ENCODE peak calls at places on chromosomes 6 and 20, in six cellular contexts. One of them, this sample, is unnamed.
A peak's percentile ranks its signal among the peaks of the same experiment; 100 is the strongest.

GRCh38 chr6:124947821-124948451 is 14.3 kb upstream of the RNF217 start:
- DNase-seq in SJSA1: no peak
- DNase-seq in fibroblast of mammary gland: peak; percentile 65
- DNase-seq in heart right ventricle: no peak
- DNase-seq in HCT116: no peak
- DNase-seq in lower lobe of right lung: no peak
- DNase-seq in this sample: no peak

GRCh38 chr6:127058027-127058426 is 60.4 kb upstream of the RSPO3 start:
- DNase-seq in SJSA1: peak; percentile 4
- DNase-seq in lower lobe of right lung: no peak
- DNase-seq in HCT116: no peak
- DNase-seq in heart right ventricle: no peak
- DNase-seq in fibroblast of mammary gland: peak; percentile 64
- DNase-seq in this sample: no peak

GRCh38 chr20:49747707-49748524 is 34.2 kb upstream of the B4GALT5 start:
- DNase-seq in fibroblast of mammary gland: peak; percentile 51
- DNase-seq in SJSA1: no peak
- DNase-seq in lower lobe of right lung: peak; percentile 68
- DNase-seq in HCT116: no peak
- DNase-seq in heart right ventricle: peak; percentile 93
- DNase-seq in this sample: peak; percentile 67

GRCh38 chr6:47729019-47729418 is 30.6 kb downstream of the ADGRF4 start:
- DNase-seq in HCT116: no peak
- DNase-seq in heart right ventricle: no peak
- DNase-seq in SJSA1: no peak
- DNase-seq in lower lobe of right lung: no peak
- DNase-seq in fibroblast of mammary gland: peak; percentile 31
- DNase-seq in this sample: no peak

GRCh38 chr20:15205719-15206118 is 868.3 kb upstream of the FLRT3 start:
- DNase-seq in lower lobe of right lung: no peak
- DNase-seq in SJSA1: no peak
- DNase-seq in HCT116: no peak
- DNase-seq in heart right ventricle: no peak
- DNase-seq in fibroblast of mammary gland: no peak
- DNase-seq in this sample: no peak

GRCh38 chr6:26521485-26522391 is 16.4 kb upstream of the HMGN4 start:
- DNase-seq in HCT116: no peak
- DNase-seq in lower lobe of right lung: peak; percentile 90
- DNase-seq in fibroblast of mammary gland: peak; percentile 79
- DNase-seq in heart right ventricle: peak; percentile 81
- DNase-seq in SJSA1: peak; percentile 93
- DNase-seq in this sample: peak; percentile 96

GRCh38 chr6:73145690-73146089 is 79.6 kb downstream of the KHDC1L start:
- DNase-seq in fibroblast of mammary gland: no peak
- DNase-seq in lower lobe of right lung: no peak
- DNase-seq in heart right ventricle: no peak
- DNase-seq in SJSA1: no peak
- DNase-seq in HCT116: no peak
- DNase-seq in this sample: no peak

GRCh38 chr6:83216806-83217205 is 23.6 kb downstream of the RWDD2A start:
- DNase-seq in lower lobe of right lung: no peak
- DNase-seq in HCT116: no peak
- DNase-seq in fibroblast of mammary gland: peak; percentile 6
- DNase-seq in SJSA1: no peak
- DNase-seq in heart right ventricle: no peak
- DNase-seq in this sample: no peak

GRCh38 chr6:118896339-118897136 is 2.6 kb downstream of the ASF1A start:
- DNase-seq in SJSA1: peak; percentile 88
- DNase-seq in fibroblast of mammary gland: peak; percentile 63
- DNase-seq in heart right ventricle: no peak
- DNase-seq in lower lobe of right lung: no peak
- DNase-seq in HCT116: peak; percentile 69
- DNase-seq in this sample: no peak

GRCh38 chr20:38084425-38084951 is 50.9 kb downstream of the RPRD1B start:
- DNase-seq in lower lobe of right lung: no peak
- DNase-seq in heart right ventricle: no peak
- DNase-seq in SJSA1: peak; percentile 88
- DNase-seq in HCT116: no peak
- DNase-seq in fibroblast of mammary gland: no peak
- DNase-seq in this sample: no peak

GRCh38 chr6:79076160-79076559 is 1.9 kb downstream of the PHIP start:
- DNase-seq in fibroblast of mammary gland: peak; percentile 23
- DNase-seq in lower lobe of right lung: no peak
- DNase-seq in SJSA1: peak; percentile 33
- DNase-seq in HCT116: no peak
- DNase-seq in heart right ventricle: no peak
- DNase-seq in this sample: no peak

GRCh38 chr20:49938173-49939163 is 2.3 kb downstream of the RNF114 start:
- DNase-seq in SJSA1: no peak
- DNase-seq in HCT116: no peak
- DNase-seq in lower lobe of right lung: no peak
- DNase-seq in fibroblast of mammary gland: peak; percentile 79
- DNase-seq in heart right ventricle: peak; percentile 71
- DNase-seq in this sample: peak; percentile 53

GRCh38 chr20:6162239-6162638 is 39.4 kb upstream of the FERMT1 start:
- DNase-seq in heart right ventricle: peak; percentile 76
- DNase-seq in lower lobe of right lung: no peak
- DNase-seq in fibroblast of mammary gland: peak; percentile 7
- DNase-seq in SJSA1: no peak
- DNase-seq in HCT116: no peak
- DNase-seq in this sample: peak; percentile 34

GRCh38 chr6:26593278-26594127 is 3.2 kb upstream of the ABT1 start:
- DNase-seq in lower lobe of right lung: no peak
- DNase-seq in fibroblast of mammary gland: no peak
- DNase-seq in SJSA1: no peak
- DNase-seq in heart right ventricle: no peak
- DNase-seq in HCT116: no peak
- DNase-seq in this sample: no peak

GRCh38 chr20:21529863-21530262 is 16.0 kb upstream of the NKX2-2 start:
- DNase-seq in SJSA1: no peak
- DNase-seq in fibroblast of mammary gland: no peak
- DNase-seq in lower lobe of right lung: no peak
- DNase-seq in HCT116: peak; percentile 38
- DNase-seq in heart right ventricle: no peak
- DNase-seq in this sample: no peak

GRCh38 chr6:125363360-125364121 is 61.8 kb upstream of the HDDC2 start:
- DNase-seq in heart right ventricle: peak; percentile 86
- DNase-seq in fibroblast of mammary gland: peak; percentile 62
- DNase-seq in SJSA1: peak; percentile 82
- DNase-seq in lower lobe of right lung: peak; percentile 43
- DNase-seq in HCT116: no peak
- DNase-seq in this sample: peak; percentile 73

GRCh38 chr20:49132995-49133451 is 55.1 kb downstream of the STAU1 start:
- DNase-seq in lower lobe of right lung: no peak
- DNase-seq in HCT116: peak; percentile 47
- DNase-seq in SJSA1: peak; percentile 48
- DNase-seq in fibroblast of mammary gland: peak; percentile 79
- DNase-seq in heart right ventricle: peak; percentile 58
- DNase-seq in this sample: no peak

GRCh38 chr20:61694666-61695065 is 371.0 kb downstream of the TAF4 start:
- DNase-seq in fibroblast of mammary gland: no peak
- DNase-seq in SJSA1: no peak
- DNase-seq in HCT116: no peak
- DNase-seq in heart right ventricle: no peak
- DNase-seq in lower lobe of right lung: peak; percentile 10
- DNase-seq in this sample: peak; percentile 45

GRCh38 chr6:158251565-158251964 is 60.7 kb upstream of the TULP4 start:
- DNase-seq in HCT116: no peak
- DNase-seq in SJSA1: no peak
- DNase-seq in fibroblast of mammary gland: no peak
- DNase-seq in heart right ventricle: no peak
- DNase-seq in lower lobe of right lung: no peak
- DNase-seq in this sample: no peak

GRCh38 chr6:159969921-159970320 is 1.0 kb downstream of the IGF2R start:
- DNase-seq in fibroblast of mammary gland: peak; percentile 82
- DNase-seq in heart right ventricle: peak; percentile 74
- DNase-seq in HCT116: peak; percentile 19
- DNase-seq in SJSA1: peak; percentile 58
- DNase-seq in lower lobe of right lung: peak; percentile 56
- DNase-seq in this sample: no peak

GRCh38 chr6:113508249-113508648 is 348.9 kb upstream of the MARCKS start:
- DNase-seq in fibroblast of mammary gland: no peak
- DNase-seq in HCT116: no peak
- DNase-seq in lower lobe of right lung: no peak
- DNase-seq in SJSA1: no peak
- DNase-seq in heart right ventricle: no peak
- DNase-seq in this sample: no peak

GRCh38 chr6:10511477-10511876 is 9.7 kb upstream of the GCNT2 start:
- DNase-seq in SJSA1: peak; percentile 63
- DNase-seq in lower lobe of right lung: no peak
- DNase-seq in fibroblast of mammary gland: no peak
- DNase-seq in heart right ventricle: peak; percentile 55
- DNase-seq in HCT116: no peak
- DNase-seq in this sample: no peak

GRCh38 chr20:543369-544152 is at the start of gene CSNK2A1:
- DNase-seq in fibroblast of mammary gland: peak; percentile 92
- DNase-seq in HCT116: peak; percentile 89
- DNase-seq in heart right ventricle: peak; percentile 95
- DNase-seq in lower lobe of right lung: peak; percentile 95
- DNase-seq in SJSA1: peak; percentile 99
- DNase-seq in this sample: peak; percentile 95

GRCh38 chr6:168440520-168441433 is at the start of gene SMOC2:
- DNase-seq in lower lobe of right lung: no peak
- DNase-seq in SJSA1: no peak
- DNase-seq in heart right ventricle: peak; percentile 54
- DNase-seq in HCT116: no peak
- DNase-seq in fibroblast of mammary gland: no peak
- DNase-seq in this sample: no peak

GRCh38 chr6:119119989-119120388 is 41.5 kb upstream of the FAM184A start:
- DNase-seq in HCT116: no peak
- DNase-seq in heart right ventricle: no peak
- DNase-seq in lower lobe of right lung: no peak
- DNase-seq in fibroblast of mammary gland: peak; percentile 88
- DNase-seq in SJSA1: no peak
- DNase-seq in this sample: no peak

GRCh38 chr6:134724653-134725340 is 225.1 kb downstream of the ALDH8A1 start:
- DNase-seq in lower lobe of right lung: no peak
- DNase-seq in fibroblast of mammary gland: peak; percentile 63
- DNase-seq in HCT116: no peak
- DNase-seq in SJSA1: peak; percentile 54
- DNase-seq in heart right ventricle: peak; percentile 37
- DNase-seq in this sample: no peak

GRCh38 chr20:63652192-63652980 is 838 bp downstream of the STMN3 start:
- DNase-seq in heart right ventricle: no peak
- DNase-seq in HCT116: no peak
- DNase-seq in SJSA1: no peak
- DNase-seq in fibroblast of mammary gland: no peak
- DNase-seq in lower lobe of right lung: peak; percentile 48
- DNase-seq in this sample: no peak
- H3K4me3 ChIP-seq in heart right ventricle: peak overlapping the region; percentile 64
- H3K4me3 ChIP-seq in HCT116: peak overlapping the region; percentile 65
- H3K4me3 ChIP-seq in SJSA1: peak overlapping the region; percentile 29
- H3K4me3 ChIP-seq in fibroblast of mammary gland: peak overlapping the region; percentile 45
- H3K4me3 ChIP-seq in lower lobe of right lung: peak overlapping the region; percentile 66
- H3K4me3 ChIP-seq in this sample: peak overlapping the region; percentile 55

GRCh38 chr20:41152108-41152757 is 14.9 kb downstream of the PLCG1 start:
- DNase-seq in SJSA1: no peak
- DNase-seq in lower lobe of right lung: no peak
- DNase-seq in HCT116: no peak
- DNase-seq in heart right ventricle: no peak
- DNase-seq in fibroblast of mammary gland: peak; percentile 19
- DNase-seq in this sample: no peak
- H3K4me3 ChIP-seq in SJSA1: no peak overlapping the region
- H3K4me3 ChIP-seq in lower lobe of right lung: no peak overlapping the region
- H3K4me3 ChIP-seq in HCT116: no peak overlapping the region
- H3K4me3 ChIP-seq in heart right ventricle: no peak overlapping the region
- H3K4me3 ChIP-seq in fibroblast of mammary gland: no peak overlapping the region
- H3K4me3 ChIP-seq in this sample: no peak overlapping the region

GRCh38 chr20:45292343-45292742 is 14.3 kb upstream of the RBPJL start:
- DNase-seq in heart right ventricle: no peak
- DNase-seq in fibroblast of mammary gland: no peak
- DNase-seq in lower lobe of right lung: no peak
- DNase-seq in HCT116: no peak
- DNase-seq in SJSA1: no peak
- DNase-seq in this sample: no peak
- H3K4me3 ChIP-seq in heart right ventricle: no peak overlapping the region
- H3K4me3 ChIP-seq in fibroblast of mammary gland: no peak overlapping the region
- H3K4me3 ChIP-seq in lower lobe of right lung: no peak overlapping the region
- H3K4me3 ChIP-seq in HCT116: no peak overlapping the region
- H3K4me3 ChIP-seq in SJSA1: no peak overlapping the region
- H3K4me3 ChIP-seq in this sample: no peak overlapping the region

GRCh38 chr6:7591770-7592169 is 1.8 kb downstream of the SNRNP48 start:
- DNase-seq in SJSA1: no peak
- DNase-seq in fibroblast of mammary gland: no peak
- DNase-seq in heart right ventricle: no peak
- DNase-seq in HCT116: no peak
- DNase-seq in lower lobe of right lung: no peak
- DNase-seq in this sample: no peak

GRCh38 chr6:7589221-7589620 is 777 bp upstream of the SNRNP48 start:
- DNase-seq in SJSA1: no peak
- DNase-seq in HCT116: no peak
- DNase-seq in heart right ventricle: no peak
- DNase-seq in lower lobe of right lung: no peak
- DNase-seq in fibroblast of mammary gland: peak; percentile 12
- DNase-seq in this sample: no peak

GRCh38 chr6:7590918-7591302 is 912 bp downstream of the SNRNP48 start:
- DNase-seq in HCT116: no peak
- DNase-seq in lower lobe of right lung: no peak
- DNase-seq in fibroblast of mammary gland: peak; percentile 30
- DNase-seq in SJSA1: peak; percentile 37
- DNase-seq in heart right ventricle: peak; percentile 40
- DNase-seq in this sample: no peak

GRCh38 chr6:7587631-7588100 is 2.3 kb upstream of the SNRNP48 start:
- DNase-seq in SJSA1: no peak
- DNase-seq in heart right ventricle: no peak
- DNase-seq in lower lobe of right lung: no peak
- DNase-seq in fibroblast of mammary gland: peak; percentile 37
- DNase-seq in HCT116: no peak
- DNase-seq in this sample: no peak

DNA sequence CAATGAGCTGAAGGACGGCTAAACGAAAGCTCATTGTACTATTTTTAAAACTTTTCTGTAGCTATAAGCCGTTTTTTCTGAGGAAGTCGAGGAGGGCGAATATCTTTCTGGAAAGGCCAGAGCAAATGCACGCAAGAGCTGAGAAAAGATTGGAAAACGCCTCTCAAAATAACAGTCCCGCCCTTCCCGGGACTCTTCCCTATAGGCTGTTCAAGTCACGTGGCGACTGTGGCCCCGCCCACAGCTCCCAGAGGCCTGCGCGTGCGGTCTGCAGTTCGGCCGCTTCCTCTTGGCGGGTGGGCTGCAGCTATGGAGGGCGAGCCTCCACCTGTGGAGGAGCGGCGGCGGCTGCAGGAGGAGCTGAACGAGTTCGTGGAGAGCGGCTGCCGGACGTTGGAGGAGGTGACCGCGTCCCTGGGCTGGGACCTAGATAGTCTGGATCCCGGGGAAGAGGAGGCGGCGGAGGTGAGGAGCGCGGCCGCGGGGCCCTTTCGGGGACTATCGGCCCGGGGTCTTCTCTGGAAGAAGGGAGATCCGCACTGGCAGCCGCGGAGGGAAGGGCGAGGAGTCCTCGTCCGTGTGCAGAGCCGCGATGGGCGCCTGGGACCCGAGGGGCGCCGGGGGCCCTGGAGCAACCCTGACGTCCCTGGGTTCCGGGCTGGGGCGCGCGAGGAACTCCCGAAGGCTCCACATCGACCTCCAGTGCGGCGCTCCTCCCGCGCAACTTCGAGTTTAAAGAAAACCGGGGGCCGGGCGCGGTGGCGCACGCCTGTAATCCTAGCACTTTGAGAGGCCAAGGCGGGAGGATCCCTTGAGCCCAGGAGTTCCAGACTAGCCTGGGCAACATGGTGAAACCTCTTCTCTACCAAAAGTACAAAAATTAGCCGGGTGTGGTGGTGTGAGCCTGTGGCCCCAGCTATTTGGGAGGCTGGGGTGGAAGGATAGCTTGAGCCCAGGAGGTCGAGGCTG is at the start of gene SNRNP48:
- DNase-seq in fibroblast of mammary gland: peak; percentile 89
- DNase-seq in HCT116: peak; percentile 76
- DNase-seq in SJSA1: peak; percentile 93
- DNase-seq in heart right ventricle: peak; percentile 96
- DNase-seq in lower lobe of right lung: peak; percentile 96
- DNase-seq in this sample: peak; percentile 94
- H3K4me3 ChIP-seq in fibroblast of mammary gland: peak within 1 kb of the TSS; percentile 78
- H3K4me3 ChIP-seq in HCT116: peak within 1 kb of the TSS; percentile 82
- H3K4me3 ChIP-seq in SJSA1: peak within 1 kb of the TSS; percentile 82
- H3K4me3 ChIP-seq in heart right ventricle: peak within 1 kb of the TSS; percentile 90
- H3K4me3 ChIP-seq in lower lobe of right lung: peak within 1 kb of the TSS; percentile 94
- H3K4me3 ChIP-seq in this sample: peak within 1 kb of the TSS; percentile 93

This sample was measured in left lung.